ENCODE peak calls at places on chromosomes 4 and X, in four cellular contexts. Y is upper lobe of left lung, K is upper lobe of right lung, H is SJCRH30. R is an unnamed sample. For H3K4me1 and H3K27me3, the result is how much of the 10 kb centered on the place peaks cover.

GRCh38 chr4:96407651-96408342 is 567.9 kb downstream of the PDHA2 start:
- DNase-seq in Y (no peak), K (no peak), H (no peak), R (no peak)

GRCh38 chrX:109709129-109709631 is 23.9 kb downstream of the ACSL4 start:
- DNase-seq in Y (no peak), K (no peak), H (no peak), R (no peak)

GRCh38 chr4:44632089-44632488 is 19.3 kb downstream of the YIPF7 start:
- DNase-seq in Y (no peak), K (no peak), H (no peak), R (no peak)

GRCh38 chrX:76815754-76816153 is 388.2 kb downstream of the MAGEE1 start:
- DNase-seq in Y (no peak), K (no peak), H (no peak), R (no peak)

GRCh38 chr4:188196134-188196735 is 57.0 kb downstream of the TRIML1 start:
- DNase-seq in Y (no peak), K (no peak), H (no peak), R (no peak)

GRCh38 chr4:5933996-5934831 is 41.3 kb upstream of the CRMP1 start:
- DNase-seq in Y (no peak), K (no peak), H (no peak), R (no peak)

GRCh38 chr4:20618729-20619128 is 81.5 kb upstream of the PACRGL start:
- DNase-seq in Y (no peak), K (no peak), H (no peak), R (no peak)

GRCh38 chr4:30854566-30854965 is 134.4 kb downstream of the PCDH7 start:
- DNase-seq in Y (no peak), K (no peak), H (no peak), R (no peak)

GRCh38 chrX:20363003-20363674 is 96.4 kb upstream of the RPS6KA3 start:
- DNase-seq in Y (peak), K (no peak), H (peak), R (no peak)

GRCh38 chr4:174631901-174632758 is 109.8 kb upstream of the HPGD start:
- DNase-seq in Y (no peak), K (no peak), H (no peak), R (no peak)

GRCh38 chr4:1772869-1773538 is 20.1 kb upstream of the FGFR3 start:
- DNase-seq in Y (no peak), K (no peak), H (peak), R (peak)

GRCh38 chrX:101745046-101745445 is 85.4 kb upstream of the ARMCX2 start:
- DNase-seq in Y (no peak), K (no peak), H (peak), R (no peak)

GRCh38 chr4:153468587-153468986 is 2.4 kb downstream of the TMEM131L start:
- DNase-seq in Y (no peak), K (no peak), H (no peak), R (peak)

GRCh38 chr4:73984736-73985527 is 3.1 kb downstream of the PPBP start:
- DNase-seq in Y (no peak), K (no peak), H (no peak), R (no peak)

GRCh38 chrX:2320089-2320488 is 180.7 kb downstream of the DHRSX start:
- DNase-seq in Y (no peak), K (no peak), H (no peak), R (no peak)

GRCh38 chrX:18666614-18667013 is 5.3 kb downstream of the RS1 start:
- DNase-seq in Y (peak), K (peak), H (no peak), R (no peak)

GRCh38 chr4:159540038-159540437 is 437.2 kb downstream of the RAPGEF2 start:
- DNase-seq in Y (no peak), K (no peak), H (no peak), R (no peak)

GRCh38 chrX:130788786-130789581 is 114.0 kb downstream of the ENOX2 start:
- DNase-seq in Y (no peak), K (no peak), H (peak), R (no peak)

GRCh38 chrX:88284844-88285243 is 462.2 kb upstream of the CPXCR1 start:
- DNase-seq in Y (no peak), K (no peak), H (peak), R (no peak)

GRCh38 chr4:36260714-36261113 is 16.4 kb upstream of the ARAP2 start:
- DNase-seq in Y (no peak), K (no peak), H (no peak), R (no peak)

GRCh38 chr4:189021831-189022230 is 882.6 kb downstream of the TRIML1 start:
- DNase-seq in Y (no peak), K (no peak), H (no peak), R (peak)

GRCh38 chr4:113979157-113979972 is at the start of gene ARSJ:
- DNase-seq in Y (peak), K (peak), H (peak), R (peak)

GRCh38 chr4:107619731-107620130 is 100.3 kb downstream of the PAPSS1 start:
- DNase-seq in Y (no peak), K (no peak), H (no peak), R (no peak)

GRCh38 chr4:148116264-148116663 is 325.9 kb downstream of the NR3C2 start:
- DNase-seq in Y (no peak), K (no peak), H (peak), R (no peak)

GRCh38 chr4:1323635-1324442 is 23.2 kb upstream of the UVSSA start:
- DNase-seq in Y (no peak), K (peak), H (no peak), R (no peak)

GRCh38 chr4:15322016-15322415 is 105.8 kb upstream of the C1QTNF7 start:
- DNase-seq in Y (no peak), K (no peak), H (no peak), R (no peak)

GRCh38 chrX:46642145-46642544 is 68.6 kb downstream of the CHST7 start:
- DNase-seq in Y (no peak), K (no peak), H (no peak), R (no peak)

GRCh38 chr4:74364649-74365491 is at the start of gene EREG:
- DNase-seq in Y (peak), K (peak), H (no peak), R (peak)

GRCh38 chr4:173410106-173410505 is 11.2 kb upstream of the SCRG1 start:
- DNase-seq in Y (no peak), K (no peak), H (no peak), R (no peak)

GRCh38 chr4:90769251-90769650 is 642.1 kb downstream of the CCSER1 start:
- DNase-seq in Y (no peak), K (no peak), H (no peak), R (peak)

GRCh38 chr4:86670298-86670697 is 76.2 kb downstream of the PTPN13 start:
- DNase-seq in Y (no peak), K (no peak), H (no peak), R (no peak)

GRCh38 chrX:53308836-53309235 is 27.5 kb upstream of the IQSEC2 start:
- DNase-seq in Y (no peak), K (no peak), H (no peak), R (no peak)

GRCh38 chr4:106893395-106893881 is 142.7 kb downstream of the DKK2 start:
- DNase-seq in Y (no peak), K (peak), H (no peak), R (no peak)

GRCh38 chr4:111066447-111066846 is 443.6 kb upstream of the PITX2 start:
- DNase-seq in Y (no peak), K (no peak), H (no peak), R (no peak)

GRCh38 chr4:10605746-10606482 is 78.7 kb downstream of the CLNK start:
- DNase-seq in Y (no peak), K (no peak), H (no peak), R (no peak)

GRCh38 chr4:132195181-132195580 is 953.9 kb upstream of the PCDH10 start:
- DNase-seq in Y (no peak), K (no peak), H (no peak), R (no peak)

GRCh38 chr4:139955600-139955999 is 198.4 kb downstream of the MAML3 start:
- DNase-seq in Y (no peak), K (no peak), H (no peak), R (no peak)

GRCh38 chr4:139957986-139958737 is 195.8 kb downstream of the MAML3 start:
- DNase-seq in Y (no peak), K (no peak), H (no peak), R (peak)

GRCh38 chr4:139954512-139954911 is 199.5 kb downstream of the MAML3 start:
- DNase-seq in Y (no peak), K (no peak), H (no peak), R (no peak)

GRCh38 chr4:139957108-139957464 is 196.9 kb downstream of the MAML3 start:
- DNase-seq in Y (no peak), K (no peak), H (no peak), R (no peak)

GRCh38 chr4:139956436-139957107 is 197.4 kb downstream of the MAML3 start:
- DNase-seq in Y (no peak), K (no peak), H (no peak), R (no peak)
- H3K4me3 ChIP-seq in Y (peak), K (no peak), H (no peak), R (no peak)

GRCh38 chr4:78532046-78532445 is 19.5 kb upstream of the ANXA3 start:
- DNase-seq in Y (no peak), K (no peak), H (no peak), R (no peak)
- H3K4me1 ChIP-seq in Y (under half), K (under half), H (under half), R (under half)

DNA sequence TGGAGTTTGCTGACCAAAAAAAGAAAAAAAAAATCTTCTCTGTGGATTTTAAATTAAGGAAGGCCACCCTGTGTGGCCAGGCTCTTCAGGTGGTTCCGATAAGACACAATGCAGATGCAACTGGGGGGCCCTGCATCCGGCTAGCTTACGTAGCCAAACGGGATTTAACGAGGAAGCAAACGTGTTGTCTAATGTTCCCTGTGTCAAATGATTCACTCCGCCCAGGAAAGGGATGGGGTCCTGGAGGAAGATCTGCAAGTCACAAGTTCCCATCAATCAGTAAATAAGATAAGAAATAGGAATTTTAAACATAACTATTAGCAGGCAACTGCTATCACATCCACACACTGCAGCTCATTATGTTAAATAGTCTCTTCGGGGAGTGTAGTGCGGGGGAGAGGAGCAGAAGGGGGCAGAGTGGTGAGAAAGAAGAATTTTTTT is 216.4 kb upstream of the GYPA start:
- DNase-seq in Y (no peak), K (no peak), H (peak), R (no peak)
- H3K27me3 ChIP-seq in Y (under half), K (under half), H (under half), R (under half)

DNA sequence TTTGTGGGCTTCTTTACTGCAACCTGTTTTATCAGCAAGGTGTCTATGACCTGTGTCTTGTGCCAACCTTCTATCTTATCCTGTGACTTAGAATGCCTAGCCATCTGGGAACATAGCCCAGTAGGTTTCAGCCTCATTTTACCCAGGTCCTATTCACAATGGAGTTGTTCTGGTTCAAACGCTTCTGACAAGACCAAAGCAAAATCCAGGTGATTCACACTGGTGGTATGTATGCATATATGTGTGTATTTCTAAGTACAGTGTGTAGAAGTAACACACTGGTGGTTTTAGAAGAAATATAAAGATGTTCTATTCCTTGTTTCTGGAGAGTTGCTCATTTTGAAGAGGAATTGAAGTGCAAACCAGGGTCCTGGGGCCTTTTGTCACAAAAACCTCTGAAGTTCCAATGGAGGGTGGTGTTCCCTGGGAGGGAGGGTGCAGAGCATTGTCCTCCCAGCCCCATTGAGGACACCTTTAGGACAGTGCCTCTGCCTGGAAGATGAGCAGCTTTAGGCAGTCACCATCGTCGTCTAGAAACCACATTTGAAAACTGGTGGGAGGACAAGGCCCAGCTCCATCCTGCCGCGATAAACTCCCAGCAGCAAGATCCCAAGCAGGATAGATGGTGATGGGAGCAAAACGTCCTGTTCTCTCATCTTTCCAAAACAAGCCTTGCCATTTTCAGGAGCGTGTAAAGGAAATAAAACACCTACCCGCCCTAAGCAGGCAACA is 191.4 kb downstream of the TSPAN5 start:
- DNase-seq in Y (no peak), K (no peak), H (no peak), R (no peak)
- H3K4me3 ChIP-seq in Y (no peak), K (no peak), H (no peak), R (no peak)

GRCh38 chr4:3302164-3302785 is 9.5 kb downstream of the RGS12 start:
- DNase-seq in Y (no peak), K (peak), H (no peak), R (peak)
- H3K4me1 ChIP-seq in Y (under half), K (half or more), H (under half), R (under half)

GRCh38 chrX:25534096-25534495 is 518.3 kb upstream of the ARX start:
- DNase-seq in Y (no peak), K (no peak), H (no peak), R (no peak)
- H3K27me3 ChIP-seq in Y (under half), K (under half), H (under half), R (under half)

DNA sequence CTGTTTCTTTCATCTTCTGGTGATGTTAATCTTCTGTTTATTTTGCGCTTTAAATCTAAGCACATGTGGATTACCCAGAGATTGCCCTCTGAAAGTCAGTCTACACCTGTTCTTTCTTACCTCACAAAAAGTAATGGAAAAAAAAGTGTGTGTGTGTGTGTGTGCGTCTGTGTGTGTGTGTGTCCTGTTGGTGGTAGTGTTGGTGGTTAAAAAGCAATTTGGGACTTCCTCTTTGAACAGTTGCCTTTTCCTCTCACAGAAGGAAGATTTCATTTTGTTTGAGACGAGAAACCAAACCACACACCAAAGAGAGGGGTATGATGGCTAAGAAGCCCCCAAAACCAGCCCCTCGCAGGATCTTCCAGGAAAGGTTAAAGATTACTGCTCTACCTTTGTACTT is at the start of gene STAP1:
- DNase-seq in Y (no peak), K (no peak), H (peak), R (no peak)
- H3K4me3 ChIP-seq in Y (no peak), K (peak), H (no peak), R (no peak)

GRCh38 chr4:77012726-77013125 is 63.1 kb downstream of the CCNI start:
- DNase-seq in Y (no peak), K (no peak), H (no peak), R (no peak)
- H3K4me1 ChIP-seq in Y (under half), K (under half), H (under half), R (under half)

DNA sequence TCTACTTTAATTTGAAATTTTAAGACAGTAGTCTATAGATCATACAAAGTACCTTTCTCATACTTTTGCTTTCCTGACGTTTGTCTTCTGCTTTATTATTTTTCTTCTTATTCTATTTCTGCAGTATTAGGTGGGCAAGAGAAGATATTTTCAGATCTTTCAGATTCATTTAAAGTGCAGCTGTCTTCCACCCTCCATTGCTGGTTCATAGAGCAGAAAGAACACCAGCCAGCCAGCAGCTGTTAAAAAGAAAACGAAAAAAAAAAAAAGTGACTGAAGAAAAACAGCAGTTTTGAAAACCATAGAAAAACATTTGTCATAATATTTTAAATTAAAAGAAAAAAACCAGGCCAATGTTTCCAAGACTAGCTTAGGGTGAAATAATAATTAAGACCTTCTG is 42.9 kb downstream of the SMAD1 start:
- DNase-seq in Y (no peak), K (no peak), H (peak), R (no peak)
- H3K27me3 ChIP-seq in Y (under half), K (under half), H (under half), R (under half)